ENCODE peak calls at places on chromosomes 7 and 10, in eight cellular contexts. One of them, this sample, is unnamed.

GRCh38 chr7:18212308-18212707 is 184.7 kb upstream of the PRPS1L1 start:
- DNase-seq in uterus: no peak
- DNase-seq in hepatocyte: no peak
- DNase-seq in left ventricle myocardium inferior: no peak
- DNase-seq in body of pancreas: no peak
- DNase-seq in small intestine: no peak
- DNase-seq in spleen: no peak
- DNase-seq in colonic mucosa: no peak
- DNase-seq in this sample: no peak

GRCh38 chr10:114634607-114634974 is 23.5 kb downstream of the ABLIM1 start:
- DNase-seq in left ventricle myocardium inferior: peak
- DNase-seq in hepatocyte: peak
- DNase-seq in small intestine: no peak
- DNase-seq in uterus: peak
- DNase-seq in colonic mucosa: no peak
- DNase-seq in body of pancreas: peak
- DNase-seq in spleen: no peak
- DNase-seq in this sample: peak

GRCh38 chr7:111735661-111736323 is 173.5 kb upstream of the IMMP2L start:
- DNase-seq in body of pancreas: peak
- DNase-seq in colonic mucosa: peak
- DNase-seq in left ventricle myocardium inferior: no peak
- DNase-seq in spleen: no peak
- DNase-seq in uterus: peak
- DNase-seq in hepatocyte: peak
- DNase-seq in small intestine: peak
- DNase-seq in this sample: no peak

GRCh38 chr10:33335800-33336605 is 1.5 kb upstream of the NRP1 start:
- DNase-seq in colonic mucosa: peak
- DNase-seq in left ventricle myocardium inferior: peak
- DNase-seq in small intestine: peak
- DNase-seq in uterus: peak
- DNase-seq in hepatocyte: peak
- DNase-seq in spleen: peak
- DNase-seq in body of pancreas: peak
- DNase-seq in this sample: peak

GRCh38 chr10:71706216-71707121 is 13.1 kb downstream of the C10orf105 start:
- DNase-seq in uterus: no peak
- DNase-seq in small intestine: no peak
- DNase-seq in colonic mucosa: no peak
- DNase-seq in body of pancreas: no peak
- DNase-seq in hepatocyte: no peak
- DNase-seq in spleen: no peak
- DNase-seq in left ventricle myocardium inferior: no peak
- DNase-seq in this sample: no peak

GRCh38 chr10:10730644-10731043 is 287.0 kb upstream of the CELF2 start:
- DNase-seq in body of pancreas: no peak
- DNase-seq in spleen: no peak
- DNase-seq in left ventricle myocardium inferior: peak
- DNase-seq in colonic mucosa: no peak
- DNase-seq in small intestine: no peak
- DNase-seq in hepatocyte: no peak
- DNase-seq in uterus: no peak
- DNase-seq in this sample: no peak

GRCh38 chr10:29081971-29082699 is 206.7 kb upstream of the LYZL1 start:
- DNase-seq in body of pancreas: no peak
- DNase-seq in small intestine: no peak
- DNase-seq in spleen: no peak
- DNase-seq in uterus: no peak
- DNase-seq in colonic mucosa: no peak
- DNase-seq in hepatocyte: no peak
- DNase-seq in left ventricle myocardium inferior: peak
- DNase-seq in this sample: no peak

GRCh38 chr7:16398211-16399017 is 22.9 kb downstream of the CRPPA start:
- DNase-seq in body of pancreas: no peak
- DNase-seq in small intestine: no peak
- DNase-seq in spleen: no peak
- DNase-seq in left ventricle myocardium inferior: no peak
- DNase-seq in colonic mucosa: no peak
- DNase-seq in uterus: no peak
- DNase-seq in hepatocyte: no peak
- DNase-seq in this sample: no peak

GRCh38 chr7:157568785-157569584 is 232.2 kb downstream of the DNAJB6 start:
- DNase-seq in spleen: peak
- DNase-seq in colonic mucosa: peak
- DNase-seq in left ventricle myocardium inferior: peak
- DNase-seq in body of pancreas: peak
- DNase-seq in hepatocyte: peak
- DNase-seq in small intestine: peak
- DNase-seq in uterus: peak
- DNase-seq in this sample: peak

GRCh38 chr10:88952647-88953111 is at the start of gene ACTA2:
- DNase-seq in uterus: peak
- DNase-seq in hepatocyte: peak
- DNase-seq in body of pancreas: no peak
- DNase-seq in spleen: no peak
- DNase-seq in small intestine: no peak
- DNase-seq in left ventricle myocardium inferior: peak
- DNase-seq in colonic mucosa: peak
- DNase-seq in this sample: peak

GRCh38 chr7:106750773-106751172 is 89.8 kb upstream of the CCDC71L start:
- DNase-seq in small intestine: no peak
- DNase-seq in body of pancreas: no peak
- DNase-seq in left ventricle myocardium inferior: no peak
- DNase-seq in hepatocyte: no peak
- DNase-seq in colonic mucosa: no peak
- DNase-seq in spleen: no peak
- DNase-seq in uterus: no peak
- DNase-seq in this sample: no peak

GRCh38 chr10:88138319-88138848 is 275.0 kb downstream of the PTEN start:
- DNase-seq in uterus: no peak
- DNase-seq in colonic mucosa: no peak
- DNase-seq in small intestine: peak
- DNase-seq in body of pancreas: no peak
- DNase-seq in hepatocyte: peak
- DNase-seq in left ventricle myocardium inferior: no peak
- DNase-seq in spleen: no peak
- DNase-seq in this sample: no peak

GRCh38 chr10:91925022-91925320 is 1.4 kb downstream of the BTAF1 start:
- DNase-seq in small intestine: no peak
- DNase-seq in uterus: no peak
- DNase-seq in spleen: no peak
- DNase-seq in left ventricle myocardium inferior: no peak
- DNase-seq in body of pancreas: no peak
- DNase-seq in hepatocyte: no peak
- DNase-seq in colonic mucosa: no peak
- DNase-seq in this sample: no peak

GRCh38 chr10:118374404-118374803 is 32.3 kb upstream of the FAM204A start:
- DNase-seq in spleen: no peak
- DNase-seq in colonic mucosa: no peak
- DNase-seq in left ventricle myocardium inferior: no peak
- DNase-seq in uterus: no peak
- DNase-seq in small intestine: no peak
- DNase-seq in hepatocyte: no peak
- DNase-seq in body of pancreas: no peak
- DNase-seq in this sample: no peak

DNA sequence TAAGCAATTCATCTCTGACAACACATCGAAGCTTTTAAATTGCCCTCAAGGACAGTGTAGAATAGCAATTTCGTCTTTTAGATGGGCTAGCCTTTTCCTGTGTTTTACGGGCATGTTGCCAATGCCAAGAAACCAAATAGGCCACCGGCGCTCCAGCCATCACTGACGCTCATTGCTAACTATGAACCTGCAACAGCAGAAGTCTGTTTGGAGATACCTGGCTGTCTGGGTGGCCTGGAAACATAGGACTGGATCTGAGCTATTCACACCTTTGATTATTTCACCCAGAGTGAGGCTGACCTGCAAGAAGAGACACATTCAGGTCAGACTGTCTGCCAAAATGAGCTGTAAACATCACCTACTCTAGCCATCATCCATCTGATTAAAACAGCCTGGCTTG is 12.0 kb downstream of the KPNA7 start:
- DNase-seq in left ventricle myocardium inferior: no peak
- DNase-seq in spleen: no peak
- DNase-seq in small intestine: no peak
- DNase-seq in hepatocyte: no peak
- DNase-seq in body of pancreas: no peak
- DNase-seq in uterus: no peak
- DNase-seq in colonic mucosa: no peak
- DNase-seq in this sample: no peak
- H3K27ac ChIP-seq in left ventricle myocardium inferior: no peak
- H3K27ac ChIP-seq in spleen: no peak
- H3K27ac ChIP-seq in small intestine: no peak
- H3K27ac ChIP-seq in hepatocyte: no peak
- H3K27ac ChIP-seq in body of pancreas: no peak
- H3K27ac ChIP-seq in uterus: no peak
- H3K27ac ChIP-seq in colonic mucosa: no peak
- H3K27ac ChIP-seq in this sample: no peak

DNA sequence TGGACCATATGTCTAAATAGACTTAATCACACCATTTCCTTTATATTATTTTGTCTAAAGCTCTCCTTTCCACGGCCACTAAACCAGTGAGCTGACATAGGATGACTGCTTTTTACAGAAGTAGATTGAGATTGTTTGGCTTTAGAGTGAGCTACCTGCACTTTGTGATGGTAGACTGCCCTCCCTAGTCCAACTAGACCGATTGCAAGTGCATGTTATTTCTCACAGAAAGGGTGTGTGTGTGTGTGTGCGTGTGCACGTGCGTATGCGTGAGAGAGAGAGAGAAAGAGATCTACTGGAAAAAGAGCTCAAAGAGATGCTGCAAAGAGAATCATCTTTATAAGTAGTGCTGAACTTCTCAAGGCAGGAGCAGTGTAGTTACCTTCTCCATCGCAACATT is 60.7 kb downstream of the VCL start:
- DNase-seq in hepatocyte: peak
- DNase-seq in spleen: no peak
- DNase-seq in uterus: no peak
- DNase-seq in body of pancreas: peak
- DNase-seq in left ventricle myocardium inferior: no peak
- DNase-seq in small intestine: peak
- DNase-seq in colonic mucosa: no peak
- DNase-seq in this sample: no peak
- H3K4me3 ChIP-seq in hepatocyte: no peak
- H3K4me3 ChIP-seq in spleen: no peak
- H3K4me3 ChIP-seq in uterus: no peak
- H3K4me3 ChIP-seq in body of pancreas: no peak
- H3K4me3 ChIP-seq in left ventricle myocardium inferior: no peak
- H3K4me3 ChIP-seq in small intestine: no peak
- H3K4me3 ChIP-seq in colonic mucosa: no peak
- H3K4me3 ChIP-seq in this sample: no peak

GRCh38 chr7:89517815-89518214 is 636.5 kb upstream of the STEAP1 start:
- DNase-seq in hepatocyte: no peak
- DNase-seq in left ventricle myocardium inferior: no peak
- DNase-seq in spleen: no peak
- DNase-seq in body of pancreas: no peak
- DNase-seq in small intestine: no peak
- DNase-seq in colonic mucosa: no peak
- DNase-seq in uterus: no peak
- DNase-seq in this sample: no peak

GRCh38 chr7:89507034-89507433 is 647.2 kb upstream of the STEAP1 start:
- DNase-seq in small intestine: no peak
- DNase-seq in hepatocyte: no peak
- DNase-seq in uterus: no peak
- DNase-seq in colonic mucosa: no peak
- DNase-seq in left ventricle myocardium inferior: no peak
- DNase-seq in body of pancreas: no peak
- DNase-seq in spleen: no peak
- DNase-seq in this sample: no peak

GRCh38 chr7:89514970-89515369 is 639.3 kb upstream of the STEAP1 start:
- DNase-seq in hepatocyte: no peak
- DNase-seq in small intestine: no peak
- DNase-seq in colonic mucosa: no peak
- DNase-seq in spleen: no peak
- DNase-seq in body of pancreas: no peak
- DNase-seq in uterus: no peak
- DNase-seq in left ventricle myocardium inferior: no peak
- DNase-seq in this sample: no peak

GRCh38 chr7:89511900-89512299 is 642.4 kb upstream of the STEAP1 start:
- DNase-seq in hepatocyte: no peak
- DNase-seq in uterus: no peak
- DNase-seq in spleen: no peak
- DNase-seq in small intestine: no peak
- DNase-seq in colonic mucosa: no peak
- DNase-seq in body of pancreas: no peak
- DNase-seq in left ventricle myocardium inferior: no peak
- DNase-seq in this sample: no peak
- H3K27ac ChIP-seq in hepatocyte: no peak
- H3K27ac ChIP-seq in uterus: no peak
- H3K27ac ChIP-seq in spleen: no peak
- H3K27ac ChIP-seq in small intestine: no peak
- H3K27ac ChIP-seq in colonic mucosa: no peak
- H3K27ac ChIP-seq in body of pancreas: no peak
- H3K27ac ChIP-seq in left ventricle myocardium inferior: no peak
- H3K27ac ChIP-seq in this sample: no peak

GRCh38 chr7:27124096-27124978 is 6.2 kb downstream of the HOXA4 start:
- DNase-seq in left ventricle myocardium inferior: no peak
- DNase-seq in body of pancreas: no peak
- DNase-seq in spleen: no peak
- DNase-seq in colonic mucosa: peak
- DNase-seq in uterus: peak
- DNase-seq in hepatocyte: no peak
- DNase-seq in small intestine: no peak
- DNase-seq in this sample: peak

GRCh38 chr7:27122075-27122910 is 8.3 kb downstream of the HOXA4 start:
- DNase-seq in body of pancreas: no peak
- DNase-seq in colonic mucosa: peak
- DNase-seq in uterus: no peak
- DNase-seq in hepatocyte: peak
- DNase-seq in left ventricle myocardium inferior: no peak
- DNase-seq in small intestine: peak
- DNase-seq in spleen: no peak
- DNase-seq in this sample: peak

GRCh38 chr7:27123021-27123476 is 7.5 kb downstream of the HOXA4 start:
- DNase-seq in small intestine: no peak
- DNase-seq in body of pancreas: no peak
- DNase-seq in uterus: no peak
- DNase-seq in hepatocyte: no peak
- DNase-seq in colonic mucosa: peak
- DNase-seq in left ventricle myocardium inferior: no peak
- DNase-seq in spleen: no peak
- DNase-seq in this sample: peak

GRCh38 chr7:27124979-27125689 is 5.4 kb downstream of the HOXA4 start:
- DNase-seq in hepatocyte: no peak
- DNase-seq in colonic mucosa: peak
- DNase-seq in uterus: no peak
- DNase-seq in small intestine: peak
- DNase-seq in spleen: no peak
- DNase-seq in body of pancreas: no peak
- DNase-seq in left ventricle myocardium inferior: no peak
- DNase-seq in this sample: no peak

DNA sequence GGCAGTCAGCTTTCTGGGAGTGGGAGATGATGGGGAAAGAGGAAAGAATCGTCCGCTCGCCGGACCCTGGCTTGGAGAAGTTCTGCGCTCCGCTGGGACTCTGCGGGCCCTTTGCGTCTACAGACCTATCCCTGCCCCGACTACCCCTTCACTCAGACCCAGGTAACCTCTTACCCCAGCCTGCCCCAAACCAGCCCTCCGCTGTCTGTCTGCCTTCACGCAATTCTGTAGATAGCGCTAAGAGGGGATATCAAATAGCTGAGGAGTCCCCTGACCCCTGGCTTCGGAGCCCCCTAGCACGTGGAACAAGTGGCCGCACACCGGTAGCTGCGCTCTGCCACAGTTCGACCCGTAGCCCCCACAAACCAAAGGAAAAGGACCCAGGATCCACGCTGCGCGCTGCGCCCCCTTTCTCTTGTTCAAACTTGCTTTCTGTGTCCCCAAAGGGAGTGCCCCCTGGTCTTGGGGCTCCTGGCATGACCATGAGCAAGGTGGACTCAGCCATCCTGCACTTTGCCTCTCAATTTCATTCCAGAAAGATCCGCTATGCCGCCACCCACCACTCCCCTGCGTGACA is 7.0 kb downstream of the HOXA4 start:
- DNase-seq in hepatocyte: no peak
- DNase-seq in colonic mucosa: peak
- DNase-seq in small intestine: no peak
- DNase-seq in body of pancreas: no peak
- DNase-seq in uterus: no peak
- DNase-seq in spleen: no peak
- DNase-seq in left ventricle myocardium inferior: no peak
- DNase-seq in this sample: peak
- H3K4me3 ChIP-seq in hepatocyte: peak
- H3K4me3 ChIP-seq in colonic mucosa: peak
- H3K4me3 ChIP-seq in small intestine: no peak
- H3K4me3 ChIP-seq in body of pancreas: no peak
- H3K4me3 ChIP-seq in uterus: no peak
- H3K4me3 ChIP-seq in spleen: no peak
- H3K4me3 ChIP-seq in left ventricle myocardium inferior: no peak
- H3K4me3 ChIP-seq in this sample: peak

This sample was measured in kidney.